ENCODE peak calls at places on chromosomes 13 and 19, in seven cellular contexts. One of them, this sample, is unnamed. For H3K9me3, the result is how much of the 10 kb centered on the place peaks cover.

GRCh38 chr13:62092949-62093348 is 677.3 kb upstream of the PCDH20 start:
- DNase-seq in body of pancreas: no peak
- DNase-seq in right lobe of liver: no peak
- DNase-seq in mucosa of descending colon: no peak
- DNase-seq in OCI-LY7: no peak
- DNase-seq in CD8-positive, alpha-beta T cell: no peak
- DNase-seq in stomach: no peak
- DNase-seq in this sample: no peak

GRCh38 chr19:32924200-32924599 is 47.6 kb downstream of the CEP89 start:
- DNase-seq in body of pancreas: peak
- DNase-seq in right lobe of liver: no peak
- DNase-seq in mucosa of descending colon: peak
- DNase-seq in OCI-LY7: no peak
- DNase-seq in CD8-positive, alpha-beta T cell: no peak
- DNase-seq in stomach: no peak
- DNase-seq in this sample: no peak

GRCh38 chr13:80408270-80408669 is 67.3 kb upstream of the SPRY2 start:
- DNase-seq in body of pancreas: no peak
- DNase-seq in right lobe of liver: no peak
- DNase-seq in mucosa of descending colon: no peak
- DNase-seq in OCI-LY7: no peak
- DNase-seq in CD8-positive, alpha-beta T cell: no peak
- DNase-seq in stomach: no peak
- DNase-seq in this sample: no peak

GRCh38 chr19:33740811-33741396 is 55.8 kb upstream of the KCTD15 start:
- DNase-seq in body of pancreas: peak
- DNase-seq in right lobe of liver: no peak
- DNase-seq in mucosa of descending colon: peak
- DNase-seq in OCI-LY7: peak
- DNase-seq in CD8-positive, alpha-beta T cell: peak
- DNase-seq in stomach: no peak
- DNase-seq in this sample: no peak

GRCh38 chr13:109345433-109345941 is 440.9 kb downstream of the IRS2 start:
- DNase-seq in body of pancreas: no peak
- DNase-seq in right lobe of liver: no peak
- DNase-seq in mucosa of descending colon: no peak
- DNase-seq in OCI-LY7: no peak
- DNase-seq in CD8-positive, alpha-beta T cell: no peak
- DNase-seq in stomach: no peak
- DNase-seq in this sample: no peak

GRCh38 chr19:4052114-4052992 is 14.3 kb downstream of the ZBTB7A start:
- DNase-seq in body of pancreas: peak
- DNase-seq in right lobe of liver: peak
- DNase-seq in mucosa of descending colon: peak
- DNase-seq in OCI-LY7: no peak
- DNase-seq in CD8-positive, alpha-beta T cell: no peak
- DNase-seq in stomach: peak
- DNase-seq in this sample: no peak

GRCh38 chr19:2982983-2983350 is 5.6 kb downstream of the TLE6 start:
- DNase-seq in body of pancreas: peak
- DNase-seq in right lobe of liver: peak
- DNase-seq in mucosa of descending colon: peak
- DNase-seq in OCI-LY7: no peak
- DNase-seq in CD8-positive, alpha-beta T cell: no peak
- DNase-seq in stomach: peak
- DNase-seq in this sample: no peak

GRCh38 chr13:40190656-40191100 is 475.8 kb downstream of the FOXO1 start:
- DNase-seq in body of pancreas: peak
- DNase-seq in right lobe of liver: no peak
- DNase-seq in mucosa of descending colon: peak
- DNase-seq in OCI-LY7: peak
- DNase-seq in CD8-positive, alpha-beta T cell: peak
- DNase-seq in stomach: peak
- DNase-seq in this sample: peak

GRCh38 chr19:6055013-6055795 is 55.1 kb downstream of the RFX2 start:
- DNase-seq in body of pancreas: no peak
- DNase-seq in right lobe of liver: no peak
- DNase-seq in mucosa of descending colon: no peak
- DNase-seq in OCI-LY7: no peak
- DNase-seq in CD8-positive, alpha-beta T cell: no peak
- DNase-seq in stomach: no peak
- DNase-seq in this sample: no peak

GRCh38 chr13:48859168-48860105 is 116.3 kb upstream of the FNDC3A start:
- DNase-seq in body of pancreas: no peak
- DNase-seq in right lobe of liver: no peak
- DNase-seq in mucosa of descending colon: peak
- DNase-seq in OCI-LY7: no peak
- DNase-seq in CD8-positive, alpha-beta T cell: no peak
- DNase-seq in stomach: no peak
- DNase-seq in this sample: no peak

GRCh38 chr19:11268783-11269267 is 6.5 kb upstream of the DOCK6 start:
- DNase-seq in body of pancreas: peak
- DNase-seq in right lobe of liver: peak
- DNase-seq in mucosa of descending colon: peak
- DNase-seq in OCI-LY7: no peak
- DNase-seq in CD8-positive, alpha-beta T cell: no peak
- DNase-seq in stomach: peak
- DNase-seq in this sample: no peak

GRCh38 chr19:10096615-10096963 is 5.9 kb downstream of the ANGPTL6 start:
- DNase-seq in body of pancreas: no peak
- DNase-seq in right lobe of liver: peak
- DNase-seq in mucosa of descending colon: peak
- DNase-seq in OCI-LY7: no peak
- DNase-seq in CD8-positive, alpha-beta T cell: no peak
- DNase-seq in stomach: no peak
- DNase-seq in this sample: no peak

GRCh38 chr13:98650376-98651107 is 73.6 kb upstream of the STK24 start:
- DNase-seq in body of pancreas: peak
- DNase-seq in right lobe of liver: peak
- DNase-seq in mucosa of descending colon: peak
- DNase-seq in OCI-LY7: no peak
- DNase-seq in CD8-positive, alpha-beta T cell: no peak
- DNase-seq in stomach: peak
- DNase-seq in this sample: no peak

GRCh38 chr19:5380215-5380919 is 39.8 kb upstream of the PTPRS start:
- DNase-seq in body of pancreas: no peak
- DNase-seq in right lobe of liver: no peak
- DNase-seq in mucosa of descending colon: no peak
- DNase-seq in OCI-LY7: no peak
- DNase-seq in CD8-positive, alpha-beta T cell: no peak
- DNase-seq in stomach: no peak
- DNase-seq in this sample: no peak

GRCh38 chr19:33240181-33240771 is 14.6 kb upstream of the SLC7A10 start:
- DNase-seq in body of pancreas: no peak
- DNase-seq in right lobe of liver: no peak
- DNase-seq in mucosa of descending colon: no peak
- DNase-seq in OCI-LY7: no peak
- DNase-seq in CD8-positive, alpha-beta T cell: no peak
- DNase-seq in stomach: no peak
- DNase-seq in this sample: no peak

GRCh38 chr13:67062160-67062559 is 168.0 kb downstream of the PCDH9 start:
- DNase-seq in body of pancreas: no peak
- DNase-seq in right lobe of liver: no peak
- DNase-seq in mucosa of descending colon: no peak
- DNase-seq in OCI-LY7: no peak
- DNase-seq in CD8-positive, alpha-beta T cell: no peak
- DNase-seq in stomach: no peak
- DNase-seq in this sample: no peak

GRCh38 chr19:18846862-18847515 is 15.2 kb downstream of the UPF1 start:
- DNase-seq in body of pancreas: peak
- DNase-seq in right lobe of liver: peak
- DNase-seq in mucosa of descending colon: peak
- DNase-seq in OCI-LY7: peak
- DNase-seq in CD8-positive, alpha-beta T cell: peak
- DNase-seq in stomach: peak
- DNase-seq in this sample: peak

GRCh38 chr13:73952683-73953082 is 181.5 kb downstream of the KLF12 start:
- DNase-seq in body of pancreas: no peak
- DNase-seq in right lobe of liver: no peak
- DNase-seq in mucosa of descending colon: no peak
- DNase-seq in OCI-LY7: no peak
- DNase-seq in CD8-positive, alpha-beta T cell: no peak
- DNase-seq in stomach: no peak
- DNase-seq in this sample: no peak

GRCh38 chr13:99610702-99611289 is 109.5 kb downstream of the TM9SF2 start:
- DNase-seq in body of pancreas: no peak
- DNase-seq in right lobe of liver: no peak
- DNase-seq in mucosa of descending colon: no peak
- DNase-seq in OCI-LY7: no peak
- DNase-seq in CD8-positive, alpha-beta T cell: no peak
- DNase-seq in stomach: no peak
- DNase-seq in this sample: no peak

GRCh38 chr19:9945319-9945966 is 9.1 kb upstream of the OLFM2 start:
- DNase-seq in body of pancreas: peak
- DNase-seq in right lobe of liver: peak
- DNase-seq in mucosa of descending colon: peak
- DNase-seq in OCI-LY7: no peak
- DNase-seq in CD8-positive, alpha-beta T cell: no peak
- DNase-seq in stomach: peak
- DNase-seq in this sample: no peak

GRCh38 chr19:38691938-38692457 is 44.5 kb downstream of the ACTN4 start:
- DNase-seq in body of pancreas: peak
- DNase-seq in right lobe of liver: no peak
- DNase-seq in mucosa of descending colon: peak
- DNase-seq in OCI-LY7: no peak
- DNase-seq in CD8-positive, alpha-beta T cell: no peak
- DNase-seq in stomach: no peak
- DNase-seq in this sample: no peak

GRCh38 chr13:113129921-113130750 is 7.5 kb downstream of the F10 start:
- DNase-seq in body of pancreas: peak
- DNase-seq in right lobe of liver: peak
- DNase-seq in mucosa of descending colon: no peak
- DNase-seq in OCI-LY7: no peak
- DNase-seq in CD8-positive, alpha-beta T cell: no peak
- DNase-seq in stomach: peak
- DNase-seq in this sample: no peak

DNA sequence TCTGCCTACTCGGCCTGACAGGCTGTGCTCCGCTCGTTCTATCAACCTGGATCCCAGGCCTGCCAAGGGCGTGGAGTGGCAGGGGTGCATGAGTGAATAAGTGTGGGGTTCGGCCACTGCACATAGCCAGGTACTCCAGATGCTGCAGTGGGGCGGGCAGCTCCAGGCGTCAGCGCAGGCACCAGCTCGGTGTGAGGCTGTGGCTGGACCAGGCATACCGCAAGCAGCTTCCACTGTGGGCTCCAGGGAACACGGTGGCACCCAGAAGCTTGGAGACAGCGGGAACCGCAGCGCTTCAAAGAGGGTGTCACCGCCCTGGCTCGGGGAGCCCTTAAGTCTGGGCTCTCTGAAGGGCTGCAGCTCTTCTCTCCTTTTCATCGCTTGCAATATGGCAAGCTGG is 1630.2 kb downstream of the OLFM4 start:
- DNase-seq in body of pancreas: no peak
- DNase-seq in right lobe of liver: no peak
- DNase-seq in mucosa of descending colon: no peak
- DNase-seq in OCI-LY7: no peak
- DNase-seq in CD8-positive, alpha-beta T cell: no peak
- DNase-seq in stomach: no peak
- DNase-seq in this sample: no peak
- H3K9me3 ChIP-seq in body of pancreas: under half
- H3K9me3 ChIP-seq in right lobe of liver: under half
- H3K9me3 ChIP-seq in mucosa of descending colon: under half
- H3K9me3 ChIP-seq in OCI-LY7: under half
- H3K9me3 ChIP-seq in CD8-positive, alpha-beta T cell: under half
- H3K9me3 ChIP-seq in stomach: under half
- H3K9me3 ChIP-seq in this sample: under half

DNA sequence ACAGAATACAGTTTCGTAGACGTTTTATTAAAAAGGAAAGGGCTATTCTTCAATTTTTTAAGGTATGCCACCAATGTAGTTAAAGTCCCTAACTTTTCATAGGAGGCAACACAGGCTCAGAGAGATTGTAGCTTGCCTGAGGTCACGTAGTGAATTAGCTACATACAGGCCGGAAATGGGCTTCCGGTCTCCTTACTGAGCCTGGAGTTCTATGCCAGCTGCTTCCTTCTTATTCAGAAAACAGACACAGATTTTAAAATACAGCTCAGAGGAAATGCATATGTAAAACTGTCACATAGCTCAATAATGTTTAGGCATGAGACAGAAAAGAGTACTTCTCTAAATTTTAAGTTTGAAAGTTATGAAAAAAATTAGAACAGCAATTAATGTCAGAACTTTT is 85.4 kb upstream of the TUBA3C start:
- DNase-seq in body of pancreas: no peak
- DNase-seq in right lobe of liver: no peak
- DNase-seq in mucosa of descending colon: no peak
- DNase-seq in OCI-LY7: no peak
- DNase-seq in CD8-positive, alpha-beta T cell: no peak
- DNase-seq in stomach: no peak
- DNase-seq in this sample: no peak
- H3K9me3 ChIP-seq in body of pancreas: under half
- H3K9me3 ChIP-seq in right lobe of liver: under half
- H3K9me3 ChIP-seq in mucosa of descending colon: under half
- H3K9me3 ChIP-seq in OCI-LY7: under half
- H3K9me3 ChIP-seq in CD8-positive, alpha-beta T cell: under half
- H3K9me3 ChIP-seq in stomach: under half
- H3K9me3 ChIP-seq in this sample: under half

DNA sequence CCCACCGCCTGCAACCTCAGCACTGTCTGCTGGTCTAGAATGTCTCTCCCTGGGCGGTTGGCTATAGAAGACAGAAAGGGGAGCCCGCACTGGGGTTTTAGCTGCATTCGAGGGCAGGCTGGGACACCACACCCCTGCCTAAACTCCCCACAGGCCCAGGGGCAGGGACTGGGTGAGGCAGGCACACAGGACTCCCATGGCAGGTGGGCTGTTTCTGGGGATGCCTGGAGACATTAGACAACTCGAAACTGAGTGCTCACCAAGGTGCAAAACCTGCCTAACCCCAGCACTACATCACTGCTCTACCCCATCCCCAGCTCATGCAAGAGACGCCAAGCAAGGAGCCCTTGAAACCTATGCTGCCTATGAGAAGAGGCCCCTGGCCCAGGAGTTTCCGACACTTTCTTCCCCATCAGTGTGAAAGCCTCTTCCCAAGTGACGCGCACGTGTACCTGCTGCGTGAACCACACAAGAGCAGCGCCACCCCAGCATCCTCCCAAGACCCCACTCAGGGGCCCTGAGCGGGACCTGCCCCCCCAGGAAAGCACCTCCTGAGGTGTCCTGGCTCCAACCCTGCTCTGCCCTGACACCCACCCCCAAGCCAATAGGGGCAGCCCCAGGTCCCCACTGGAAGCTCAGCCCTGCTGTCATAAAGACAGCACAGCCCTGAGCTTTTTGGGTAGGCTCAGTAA is 121.2 kb downstream of the TUBA3C start:
- DNase-seq in body of pancreas: no peak
- DNase-seq in right lobe of liver: no peak
- DNase-seq in mucosa of descending colon: no peak
- DNase-seq in OCI-LY7: no peak
- DNase-seq in CD8-positive, alpha-beta T cell: no peak
- DNase-seq in stomach: no peak
- DNase-seq in this sample: no peak
- H3K9me3 ChIP-seq in body of pancreas: under half
- H3K9me3 ChIP-seq in right lobe of liver: under half
- H3K9me3 ChIP-seq in mucosa of descending colon: half or more
- H3K9me3 ChIP-seq in OCI-LY7: under half
- H3K9me3 ChIP-seq in CD8-positive, alpha-beta T cell: under half
- H3K9me3 ChIP-seq in stomach: under half
- H3K9me3 ChIP-seq in this sample: under half

DNA sequence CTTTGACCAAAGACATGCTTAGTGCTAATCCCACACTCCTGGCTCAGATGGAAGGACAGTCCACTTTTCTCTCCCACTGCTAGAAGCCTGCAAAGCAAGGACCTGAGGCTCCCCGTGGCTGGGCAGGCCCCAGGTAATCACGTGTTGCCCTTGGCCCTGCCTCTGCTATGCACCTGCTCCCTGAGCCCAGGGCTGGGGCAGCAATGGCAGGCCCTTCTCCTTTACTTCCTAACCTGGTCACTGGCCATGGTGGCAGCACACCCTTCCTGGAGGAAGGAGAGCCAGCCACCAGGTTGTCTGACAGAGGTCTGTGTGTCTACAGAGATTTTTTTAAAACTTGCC is 27.9 kb upstream of the ZNF492 start:
- DNase-seq in body of pancreas: no peak
- DNase-seq in right lobe of liver: no peak
- DNase-seq in mucosa of descending colon: no peak
- DNase-seq in OCI-LY7: no peak
- DNase-seq in CD8-positive, alpha-beta T cell: no peak
- DNase-seq in stomach: no peak
- DNase-seq in this sample: no peak
- H3K9me3 ChIP-seq in body of pancreas: under half
- H3K9me3 ChIP-seq in right lobe of liver: under half
- H3K9me3 ChIP-seq in mucosa of descending colon: under half
- H3K9me3 ChIP-seq in OCI-LY7: under half
- H3K9me3 ChIP-seq in CD8-positive, alpha-beta T cell: under half
- H3K9me3 ChIP-seq in stomach: under half
- H3K9me3 ChIP-seq in this sample: under half

This sample was measured in T-helper 17 cell.